ENCODE peak calls at places on chromosomes 11 and 22, in eight cellular contexts. O is NCI-H2029, I is fibroblast of lung, J is Ammon's horn, W is IMR-90, P is GM19239, Z is T-helper 1 cell, V is mucosa of gallbladder. E is an unnamed sample.

GRCh38 chr22:29661355-29661754 is 57.9 kb downstream of the NF2 start:
- DNase-seq in O (no peak), I (peak; percentile 36), J (no peak), W (peak; percentile 58), P (no peak), Z (no peak), V (no peak), E (no peak)

GRCh38 chr11:3202759-3203158 is 15.9 kb downstream of the MRGPRG start:
- DNase-seq in O (no peak), I (no peak), J (no peak), W (no peak), P (no peak), Z (no peak), V (no peak), E (no peak)

GRCh38 chr11:124867700-124868099 is 2.5 kb downstream of the ROBO3 start:
- DNase-seq in O (no peak), I (peak; percentile 24), J (peak; percentile 32), W (peak; percentile 32), P (peak; percentile 47), Z (no peak), V (no peak), E (peak; percentile 32)

GRCh38 chr11:12150831-12151382 is 40.5 kb downstream of the MICAL2 start:
- DNase-seq in O (no peak), I (peak; percentile 83), J (peak; percentile 63), W (peak; percentile 93), P (no peak), Z (no peak), V (no peak), E (peak; percentile 65)

GRCh38 chr11:106998126-106998525 is 20.1 kb downstream of the GUCY1A2 start:
- DNase-seq in O (no peak), I (peak; percentile 74), J (no peak), W (peak; percentile 11), P (no peak), Z (no peak), V (no peak), E (no peak)

GRCh38 chr11:1532606-1533341 is 39.3 kb downstream of the DUSP8 start:
- DNase-seq in O (no peak), I (peak; percentile 83), J (no peak), W (no peak), P (no peak), Z (no peak), V (no peak), E (no peak)

GRCh38 chr11:112270551-112271180 is 10.0 kb upstream of the PLET1 start:
- DNase-seq in O (peak; percentile 39), I (no peak), J (no peak), W (no peak), P (no peak), Z (no peak), V (peak; percentile 42), E (no peak)

GRCh38 chr11:107827041-107827440 is 31.5 kb downstream of the SLC35F2 start:
- DNase-seq in O (no peak), I (no peak), J (no peak), W (no peak), P (no peak), Z (no peak), V (no peak), E (no peak)

GRCh38 chr22:22843848-22844247 is 43.8 kb upstream of the IGLL5 start:
- DNase-seq in O (peak; percentile 30), I (no peak), J (no peak), W (no peak), P (no peak), Z (no peak), V (no peak), E (no peak)

GRCh38 chr11:1652778-1653540 is 23.4 kb downstream of the KRTAP5-5 start:
- DNase-seq in O (peak; percentile 10), I (peak; percentile 22), J (peak; percentile 83), W (peak; percentile 29), P (peak; percentile 93), Z (peak; percentile 51), V (peak; percentile 71), E (peak; percentile 36)

E was measured in DMS79 treated with DMSO at 0.1 percent for 48 hours.